ENCODE peak calls at places on chromosomes 6 and 20, in four cellular contexts. V, N, A and P are unnamed samples. For H3K27me3 and H3K4me1, the result is how much of the 10 kb centered on the place peaks cover.

GRCh38 chr6:111721677-111722219 is 116.1 kb upstream of the TRAF3IP2 start:
- DNase-seq in V (no peak), N (no peak), A (no peak), P (no peak)

GRCh38 chr20:53617791-53618489 is 24.3 kb upstream of the ZNF217 start:
- DNase-seq in V (no peak), N (peak), A (no peak), P (no peak)

GRCh38 chr6:145067430-145067829 is 667.9 kb downstream of the EPM2A start:
- DNase-seq in V (no peak), N (no peak), A (no peak), P (no peak)

GRCh38 chr6:112780498-112781096 is 433.5 kb downstream of the RFPL4B start:
- DNase-seq in V (peak), N (peak), A (peak), P (peak)

GRCh38 chr6:39823187-39823815 is 31.1 kb downstream of the DAAM2 start:
- DNase-seq in V (peak), N (peak), A (no peak), P (peak)

GRCh38 chr6:33410711-33411631 is at the start of gene PHF1:
- DNase-seq in V (peak), N (no peak), A (peak), P (no peak)

GRCh38 chr20:56187791-56188190 is 60.7 kb upstream of the MC3R start:
- DNase-seq in V (no peak), N (no peak), A (no peak), P (no peak)

GRCh38 chr20:54134445-54135220 is 39.2 kb downstream of the CYP24A1 start:
- DNase-seq in V (no peak), N (no peak), A (no peak), P (no peak)

GRCh38 chr20:33298391-33298790 is 15.4 kb downstream of the BPIFB1 start:
- DNase-seq in V (no peak), N (no peak), A (no peak), P (no peak)

GRCh38 chr20:41094656-41095055 is 42.7 kb upstream of the PLCG1 start:
- DNase-seq in V (no peak), N (no peak), A (no peak), P (no peak)

GRCh38 chr20:50610212-50610718 is 81.1 kb downstream of the RIPOR3 start:
- DNase-seq in V (no peak), N (no peak), A (no peak), P (no peak)

GRCh38 chr6:148998704-148999103 is 251.9 kb downstream of the UST start:
- DNase-seq in V (no peak), N (no peak), A (no peak), P (no peak)

GRCh38 chr6:106199998-106200397 is 113.9 kb downstream of the PRDM1 start:
- DNase-seq in V (no peak), N (no peak), A (no peak), P (no peak)

GRCh38 chr6:6645266-6645917 is 56.9 kb downstream of the LY86 start:
- DNase-seq in V (no peak), N (no peak), A (no peak), P (no peak)

GRCh38 chr20:8361008-8361652 is 229.1 kb downstream of the PLCB1 start:
- DNase-seq in V (no peak), N (no peak), A (no peak), P (no peak)

GRCh38 chr20:51833326-51833725 is 31.0 kb upstream of the SALL4 start:
- DNase-seq in V (no peak), N (no peak), A (no peak), P (no peak)

GRCh38 chr6:157594292-157594691 is 213.3 kb downstream of the ZDHHC14 start:
- DNase-seq in V (no peak), N (no peak), A (no peak), P (no peak)

GRCh38 chr6:161076211-161076677 is 84.7 kb downstream of the MAP3K4 start:
- DNase-seq in V (no peak), N (no peak), A (peak), P (no peak)

GRCh38 chr6:170072246-170072645 is 218.6 kb downstream of the DLL1 start:
- DNase-seq in V (no peak), N (no peak), A (no peak), P (no peak)

GRCh38 chr6:133646021-133646682 is 242.8 kb upstream of the TCF21 start:
- DNase-seq in V (no peak), N (no peak), A (no peak), P (no peak)

GRCh38 chr6:111632468-111633247 is 27.0 kb upstream of the TRAF3IP2 start:
- DNase-seq in V (no peak), N (no peak), A (no peak), P (no peak)

GRCh38 chr6:20747996-20748395 is 213.7 kb downstream of the CDKAL1 start:
- DNase-seq in V (no peak), N (no peak), A (no peak), P (no peak)

GRCh38 chr20:4225778-4226177 is 210.4 kb upstream of the RNF24 start:
- DNase-seq in V (no peak), N (no peak), A (no peak), P (no peak)

GRCh38 chr20:17505664-17506517 is 25.3 kb downstream of the BFSP1 start:
- DNase-seq in V (no peak), N (no peak), A (no peak), P (no peak)

GRCh38 chr6:33822575-33823395 is 19.0 kb upstream of the MLN start:
- DNase-seq in V (no peak), N (no peak), A (peak), P (no peak)

GRCh38 chr6:12865782-12866181 is 149.2 kb downstream of the PHACTR1 start:
- DNase-seq in V (no peak), N (no peak), A (no peak), P (no peak)
- H3K27me3 ChIP-seq in V (under half), N (under half), A (half or more), P (under half)

GRCh38 chr20:44087051-44087856 is 99.7 kb downstream of the JPH2 start:
- DNase-seq in V (no peak), N (no peak), A (no peak), P (no peak)

GRCh38 chr20:44084439-44084838 is 102.5 kb downstream of the JPH2 start:
- DNase-seq in V (no peak), N (no peak), A (no peak), P (no peak)

GRCh38 chr20:44083220-44083933 is 103.6 kb downstream of the JPH2 start:
- DNase-seq in V (peak), N (no peak), A (no peak), P (peak)

GRCh38 chr20:44085616-44086434 is 101.2 kb downstream of the JPH2 start:
- DNase-seq in V (no peak), N (no peak), A (no peak), P (no peak)

DNA sequence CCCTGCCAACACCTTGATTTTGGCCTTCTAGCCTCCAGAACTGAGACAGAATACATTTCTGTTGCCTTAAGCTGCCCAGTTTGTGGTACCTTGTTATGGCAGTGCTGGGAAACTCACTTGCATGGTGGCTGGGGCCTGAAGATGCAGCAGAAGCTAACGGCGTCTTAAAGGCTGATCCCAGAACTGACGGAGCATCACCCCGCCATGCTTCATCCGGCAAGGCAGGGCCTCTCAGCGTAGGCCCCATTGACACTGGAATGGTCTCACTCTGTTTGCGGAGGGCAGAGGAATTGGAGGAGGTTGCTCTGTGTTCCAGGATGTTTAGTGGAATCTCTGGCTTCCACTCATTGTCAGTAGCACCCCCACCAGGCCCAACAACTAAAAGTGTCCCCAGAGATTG is 102.1 kb downstream of the JPH2 start:
- DNase-seq in V (no peak), N (no peak), A (no peak), P (no peak)
- H3K4me1 ChIP-seq in V (under half), N (under half), A (under half), P (under half)

GRCh38 chr6:89037156-89037900 is 43.2 kb upstream of the PNRC1 start:
- DNase-seq in V (no peak), N (no peak), A (no peak), P (peak)
- H3K4me3 ChIP-seq in V (no peak), N (no peak), A (no peak), P (peak)

DNA sequence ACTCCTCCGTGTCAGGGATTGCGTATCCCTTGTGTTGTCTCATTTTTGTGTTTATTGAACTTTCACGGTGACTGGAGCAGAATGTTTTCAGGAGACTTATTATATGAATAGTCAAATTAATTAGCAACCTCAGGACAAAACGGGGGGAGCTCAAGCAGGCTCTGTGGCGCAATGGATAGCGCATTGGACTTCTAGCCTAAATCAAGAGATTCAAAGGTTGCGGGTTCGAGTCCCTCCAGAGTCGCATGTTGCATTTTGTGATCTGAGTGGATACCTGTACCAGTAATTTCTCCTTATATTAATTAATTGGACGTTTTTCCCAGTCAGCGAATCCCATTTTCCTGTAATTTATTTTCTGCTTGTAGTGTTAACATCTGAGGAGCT is 89.1 kb upstream of the ZNF184 start:
- DNase-seq in V (no peak), N (no peak), A (no peak), P (no peak)
- H3K27me3 ChIP-seq in V (half or more), N (half or more), A (half or more), P (half or more)

DNA sequence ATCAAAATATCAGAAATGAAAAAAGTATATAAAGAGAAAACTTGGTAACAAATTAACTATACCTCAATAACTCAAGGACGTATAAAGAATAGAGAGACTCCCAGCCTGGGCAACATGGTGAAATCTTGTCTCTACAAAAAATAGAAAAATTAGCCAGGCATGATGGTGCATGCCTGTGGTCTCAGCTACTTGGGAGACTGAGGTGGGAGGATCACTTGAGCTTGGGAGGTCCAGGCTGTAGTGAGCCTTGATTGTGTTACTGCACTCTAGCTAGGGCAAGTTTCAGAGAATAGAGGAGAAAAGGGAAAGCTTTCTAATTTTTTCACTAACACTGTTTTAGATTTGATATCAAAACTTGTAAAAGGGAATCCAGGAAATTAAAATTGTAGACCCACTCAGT is 295.9 kb downstream of the GJA1 start:
- DNase-seq in V (no peak), N (no peak), A (no peak), P (no peak)
- H3K4me1 ChIP-seq in V (under half), N (under half), A (under half), P (under half)

DNA sequence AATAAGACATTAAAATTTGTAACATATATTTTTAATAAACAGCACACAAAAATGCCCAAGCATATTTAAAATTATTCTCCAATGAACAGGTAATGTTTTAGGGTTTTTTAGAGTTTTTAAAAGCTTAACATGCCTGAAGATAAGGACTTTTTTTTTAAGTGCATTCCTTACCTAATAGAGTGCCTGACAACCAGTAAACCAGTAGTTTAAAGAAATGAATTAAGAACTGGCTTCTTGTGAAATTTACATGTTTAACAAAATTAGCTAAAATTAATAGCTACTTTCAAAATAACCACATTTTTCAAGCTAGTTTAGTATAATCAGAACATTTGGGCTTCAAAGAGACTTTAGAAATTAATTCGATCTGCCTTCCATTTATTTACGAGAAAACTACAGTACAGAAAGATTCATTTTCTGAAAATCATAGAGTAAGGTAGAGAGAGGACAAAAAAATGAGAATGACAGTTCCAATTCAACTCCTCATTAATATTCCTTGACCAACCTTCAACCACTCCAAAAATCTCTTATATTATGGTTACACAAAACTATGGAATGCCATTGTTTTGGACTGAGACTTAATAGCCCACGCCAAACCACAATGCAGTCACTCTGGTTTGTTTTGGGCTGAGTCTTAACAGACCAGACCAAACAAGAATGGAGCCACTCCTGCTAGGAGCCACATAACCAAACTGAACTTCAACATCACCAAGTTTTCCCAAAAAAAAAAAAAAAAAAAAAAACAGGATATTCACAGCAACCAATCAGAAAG is 5.7 kb upstream of the PLN start:
- DNase-seq in V (no peak), N (no peak), A (no peak), P (no peak)
- H3K4me3 ChIP-seq in V (no peak), N (no peak), A (no peak), P (no peak)

GRCh38 chr20:61847420-61847748 is 218.3 kb downstream of the TAF4 start:
- DNase-seq in V (no peak), N (no peak), A (no peak), P (no peak)
- H3K27me3 ChIP-seq in V (half or more), N (half or more), A (under half), P (under half)